ENCODE peak calls at places on chromosomes 13 and 19, in four cellular contexts. One of them, this sample, is unnamed. For H3K27me3 and H3K36me3, the result is how much of the 10 kb centered on the place peaks cover.

GRCh38 chr13:43472344-43472743 is 314.4 kb downstream of the ENOX1 start:
- DNase-seq in suprapubic skin: no peak
- DNase-seq in GM23248: no peak
- DNase-seq in colonic mucosa: no peak
- DNase-seq in this sample: no peak

GRCh38 chr19:1438035-1438932 is at the start of gene RPS15:
- DNase-seq in suprapubic skin: peak
- DNase-seq in GM23248: peak
- DNase-seq in colonic mucosa: peak
- DNase-seq in this sample: peak

GRCh38 chr19:18764591-18765051 is 26.5 kb downstream of the COMP start:
- DNase-seq in suprapubic skin: no peak
- DNase-seq in GM23248: peak
- DNase-seq in colonic mucosa: no peak
- DNase-seq in this sample: no peak

GRCh38 chr19:14405380-14405757 is 13.8 kb downstream of the DDX39A start:
- DNase-seq in suprapubic skin: no peak
- DNase-seq in GM23248: no peak
- DNase-seq in colonic mucosa: no peak
- DNase-seq in this sample: no peak

GRCh38 chr13:55219538-55219937 is 1921.2 kb upstream of the PRR20A start:
- DNase-seq in suprapubic skin: no peak
- DNase-seq in GM23248: no peak
- DNase-seq in colonic mucosa: no peak
- DNase-seq in this sample: no peak

GRCh38 chr13:59346861-59347470 is 816.8 kb downstream of the DIAPH3 start:
- DNase-seq in suprapubic skin: no peak
- DNase-seq in GM23248: no peak
- DNase-seq in colonic mucosa: no peak
- DNase-seq in this sample: no peak

GRCh38 chr13:111939285-111940278 is 127.4 kb upstream of the SOX1 start:
- DNase-seq in suprapubic skin: no peak
- DNase-seq in GM23248: no peak
- DNase-seq in colonic mucosa: no peak
- DNase-seq in this sample: no peak

GRCh38 chr13:111526922-111527321 is 206.5 kb downstream of the TEX29 start:
- DNase-seq in suprapubic skin: no peak
- DNase-seq in GM23248: no peak
- DNase-seq in colonic mucosa: no peak
- DNase-seq in this sample: no peak

DNA sequence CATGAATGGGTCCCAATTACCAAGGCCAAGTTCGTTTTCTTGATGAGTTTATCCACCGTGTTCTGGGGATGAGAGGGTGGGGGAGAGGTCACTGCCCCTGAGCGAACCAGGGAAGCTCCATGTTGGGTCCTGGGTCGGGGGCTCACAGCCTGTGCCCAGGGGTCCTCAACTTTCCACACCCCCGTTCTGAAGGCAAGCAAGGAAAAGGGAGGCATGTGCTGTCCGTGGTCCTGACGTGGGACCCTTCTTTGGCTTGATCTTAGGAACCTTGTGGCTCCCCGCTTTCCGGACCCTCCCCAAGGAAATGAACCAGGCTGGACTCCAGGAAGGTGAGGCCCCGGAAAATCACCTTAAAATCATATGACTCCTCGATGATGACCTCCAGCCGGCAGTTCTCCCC is 18.2 kb upstream of the MEIS3 start:
- DNase-seq in suprapubic skin: no peak
- DNase-seq in GM23248: no peak
- DNase-seq in colonic mucosa: no peak
- DNase-seq in this sample: no peak
- H3K27me3 ChIP-seq in suprapubic skin: half or more
- H3K27me3 ChIP-seq in GM23248: under half
- H3K27me3 ChIP-seq in colonic mucosa: under half
- H3K27me3 ChIP-seq in this sample: under half

GRCh38 chr13:81048026-81048461 is 707.1 kb upstream of the SPRY2 start:
- DNase-seq in suprapubic skin: no peak
- DNase-seq in GM23248: no peak
- DNase-seq in colonic mucosa: no peak
- DNase-seq in this sample: no peak

GRCh38 chr13:81051873-81052272 is 710.9 kb upstream of the SPRY2 start:
- DNase-seq in suprapubic skin: no peak
- DNase-seq in GM23248: no peak
- DNase-seq in colonic mucosa: no peak
- DNase-seq in this sample: peak
- H3K27ac ChIP-seq in suprapubic skin: no peak
- H3K27ac ChIP-seq in GM23248: no peak
- H3K27ac ChIP-seq in colonic mucosa: no peak
- H3K27ac ChIP-seq in this sample: no peak

GRCh38 chr19:58548859-58549663 is 5.2 kb downstream of the TRIM28 start:
- DNase-seq in suprapubic skin: peak
- DNase-seq in GM23248: no peak
- DNase-seq in colonic mucosa: no peak
- DNase-seq in this sample: no peak

GRCh38 chr19:58551577-58552471 is 3.1 kb downstream of the CHMP2A start:
- DNase-seq in suprapubic skin: peak
- DNase-seq in GM23248: no peak
- DNase-seq in colonic mucosa: no peak
- DNase-seq in this sample: no peak

GRCh38 chr19:58550362-58551122 is 4.4 kb downstream of the CHMP2A start:
- DNase-seq in suprapubic skin: peak
- DNase-seq in GM23248: no peak
- DNase-seq in colonic mucosa: no peak
- DNase-seq in this sample: no peak

GRCh38 chr19:58551123-58551497 is 3.8 kb downstream of the CHMP2A start:
- DNase-seq in suprapubic skin: peak
- DNase-seq in GM23248: no peak
- DNase-seq in colonic mucosa: no peak
- DNase-seq in this sample: no peak

DNA sequence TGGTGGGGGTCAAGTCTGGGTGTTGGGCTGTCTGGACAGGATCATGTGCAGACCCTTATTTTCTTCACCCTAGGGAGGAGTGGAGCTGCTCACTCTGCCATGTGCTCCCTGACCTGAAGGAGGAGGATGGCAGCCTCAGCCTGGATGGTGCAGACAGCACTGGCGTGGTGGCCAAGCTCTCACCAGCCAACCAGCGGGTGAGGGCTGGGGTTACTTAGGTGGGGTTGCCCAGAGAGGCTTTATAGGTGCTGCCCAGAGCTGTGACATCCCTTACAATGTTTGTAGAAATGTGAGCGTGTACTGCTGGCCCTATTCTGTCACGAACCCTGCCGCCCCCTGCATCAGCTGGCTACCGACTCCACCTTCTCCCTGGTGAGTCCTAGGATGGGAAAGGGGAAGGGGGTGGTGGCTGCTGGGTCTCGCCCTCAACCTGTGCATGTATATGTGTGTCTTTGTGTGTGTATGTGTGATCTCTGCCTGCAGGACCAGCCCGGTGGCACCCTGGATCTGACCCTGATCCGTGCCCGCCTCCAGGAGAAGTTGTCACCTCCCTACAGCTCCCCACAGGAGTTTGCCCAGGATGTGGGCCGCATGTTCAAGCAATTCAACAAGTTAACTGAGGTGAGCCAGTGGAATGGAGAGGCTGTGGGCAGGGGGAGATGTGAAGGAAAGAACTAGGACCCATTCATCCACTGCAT is 5.1 kb downstream of the CHMP2A start:
- DNase-seq in suprapubic skin: peak
- DNase-seq in GM23248: no peak
- DNase-seq in colonic mucosa: no peak
- DNase-seq in this sample: no peak
- H3K36me3 ChIP-seq in suprapubic skin: half or more
- H3K36me3 ChIP-seq in GM23248: under half
- H3K36me3 ChIP-seq in colonic mucosa: under half
- H3K36me3 ChIP-seq in this sample: half or more

DNA sequence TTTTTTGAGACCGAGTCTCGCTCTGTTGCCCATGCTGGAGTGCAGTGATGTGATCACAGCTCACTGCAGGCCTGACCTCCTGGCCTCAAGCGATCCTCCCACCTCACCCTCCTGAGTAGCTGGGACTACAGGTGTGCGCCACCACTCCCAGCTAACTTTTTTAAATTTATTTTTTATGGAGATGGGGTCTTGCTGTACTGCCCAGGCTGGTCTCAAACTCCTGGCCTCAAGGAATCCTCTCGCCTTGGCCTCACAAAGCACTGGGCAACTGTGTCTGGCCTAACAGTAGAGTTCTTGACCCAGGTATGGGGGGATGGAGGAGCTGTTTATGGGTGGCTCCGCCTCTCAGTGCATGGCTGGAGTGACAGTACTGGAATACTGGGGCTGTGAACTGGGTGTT is 59.6 kb downstream of the SMARCA4 start:
- DNase-seq in suprapubic skin: no peak
- DNase-seq in GM23248: no peak
- DNase-seq in colonic mucosa: no peak
- DNase-seq in this sample: no peak
- H3K27me3 ChIP-seq in suprapubic skin: under half
- H3K27me3 ChIP-seq in GM23248: under half
- H3K27me3 ChIP-seq in colonic mucosa: under half
- H3K27me3 ChIP-seq in this sample: under half

GRCh38 chr13:52695856-52696255 is 43.2 kb downstream of the SUGT1 start:
- DNase-seq in suprapubic skin: no peak
- DNase-seq in GM23248: peak
- DNase-seq in colonic mucosa: no peak
- DNase-seq in this sample: no peak

GRCh38 chr13:52701728-52702480 is 37.7 kb downstream of the CNMD start:
- DNase-seq in suprapubic skin: no peak
- DNase-seq in GM23248: no peak
- DNase-seq in colonic mucosa: no peak
- DNase-seq in this sample: no peak

GRCh38 chr13:52696566-52696965 is 43.1 kb downstream of the CNMD start:
- DNase-seq in suprapubic skin: no peak
- DNase-seq in GM23248: no peak
- DNase-seq in colonic mucosa: no peak
- DNase-seq in this sample: no peak
- H3K27ac ChIP-seq in suprapubic skin: no peak
- H3K27ac ChIP-seq in GM23248: no peak
- H3K27ac ChIP-seq in colonic mucosa: no peak
- H3K27ac ChIP-seq in this sample: no peak

DNA sequence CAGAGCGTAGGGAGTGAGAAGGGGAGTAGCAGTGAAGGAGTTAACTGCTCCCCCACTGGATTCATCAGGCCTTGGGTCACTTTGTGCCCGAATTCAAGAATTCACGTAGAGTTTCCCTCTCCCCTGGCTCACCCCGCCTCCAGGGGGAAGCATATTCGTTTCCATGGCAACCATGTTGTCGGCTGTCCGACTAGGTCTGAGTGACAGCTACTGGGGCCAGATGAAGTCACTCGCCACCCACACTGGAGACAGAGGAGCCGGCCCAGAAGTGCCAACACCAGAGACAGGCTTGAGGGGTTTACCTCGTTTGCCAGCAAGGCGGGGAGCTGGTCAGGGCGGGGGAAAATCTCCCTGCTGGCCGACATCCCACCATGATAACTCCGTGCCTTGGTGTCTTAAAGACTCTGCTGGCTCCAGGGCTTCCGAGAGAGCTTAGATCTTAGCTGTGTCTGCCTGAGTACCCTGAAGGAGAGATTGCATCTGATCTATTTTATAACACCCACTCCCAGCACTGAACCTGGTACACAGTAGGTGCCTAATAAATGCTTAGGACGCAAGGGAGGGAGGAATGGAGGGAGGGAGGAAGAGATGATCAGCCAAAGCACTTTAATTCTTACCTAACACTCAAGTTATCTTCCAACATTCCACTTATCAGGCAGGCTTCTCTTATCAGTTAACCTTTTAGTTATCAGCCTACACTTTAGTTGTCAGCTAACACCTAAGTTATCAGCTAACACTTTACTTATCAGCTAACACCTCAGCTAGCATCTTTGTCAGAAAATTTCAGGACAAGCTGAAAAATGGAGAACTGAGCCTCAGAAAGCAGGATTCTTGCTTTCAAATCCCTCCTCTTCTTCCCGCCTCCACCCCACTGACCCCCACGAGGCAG is 57.2 kb upstream of the ZNRF4 start:
- DNase-seq in suprapubic skin: no peak
- DNase-seq in GM23248: peak
- DNase-seq in colonic mucosa: no peak
- DNase-seq in this sample: peak
- H3K36me3 ChIP-seq in suprapubic skin: under half
- H3K36me3 ChIP-seq in GM23248: under half
- H3K36me3 ChIP-seq in colonic mucosa: under half
- H3K36me3 ChIP-seq in this sample: under half

GRCh38 chr13:31747966-31748365 is 8.6 kb downstream of the RXFP2 start:
- DNase-seq in suprapubic skin: no peak
- DNase-seq in GM23248: peak
- DNase-seq in colonic mucosa: no peak
- DNase-seq in this sample: no peak
- H3K27me3 ChIP-seq in suprapubic skin: under half
- H3K27me3 ChIP-seq in GM23248: under half
- H3K27me3 ChIP-seq in colonic mucosa: under half
- H3K27me3 ChIP-seq in this sample: under half

GRCh38 chr19:27909861-27910260 is 1303.1 kb downstream of the UQCRFS1 start:
- DNase-seq in suprapubic skin: no peak
- DNase-seq in GM23248: no peak
- DNase-seq in colonic mucosa: no peak
- DNase-seq in this sample: no peak

GRCh38 chr19:27901078-27901477 is 1311.9 kb downstream of the UQCRFS1 start:
- DNase-seq in suprapubic skin: no peak
- DNase-seq in GM23248: no peak
- DNase-seq in colonic mucosa: no peak
- DNase-seq in this sample: no peak

GRCh38 chr19:27905074-27905473 is 1307.9 kb downstream of the UQCRFS1 start:
- DNase-seq in suprapubic skin: no peak
- DNase-seq in GM23248: no peak
- DNase-seq in colonic mucosa: no peak
- DNase-seq in this sample: no peak

GRCh38 chr19:27909185-27909840 is 1303.6 kb downstream of the UQCRFS1 start:
- DNase-seq in suprapubic skin: no peak
- DNase-seq in GM23248: no peak
- DNase-seq in colonic mucosa: no peak
- DNase-seq in this sample: no peak

DNA sequence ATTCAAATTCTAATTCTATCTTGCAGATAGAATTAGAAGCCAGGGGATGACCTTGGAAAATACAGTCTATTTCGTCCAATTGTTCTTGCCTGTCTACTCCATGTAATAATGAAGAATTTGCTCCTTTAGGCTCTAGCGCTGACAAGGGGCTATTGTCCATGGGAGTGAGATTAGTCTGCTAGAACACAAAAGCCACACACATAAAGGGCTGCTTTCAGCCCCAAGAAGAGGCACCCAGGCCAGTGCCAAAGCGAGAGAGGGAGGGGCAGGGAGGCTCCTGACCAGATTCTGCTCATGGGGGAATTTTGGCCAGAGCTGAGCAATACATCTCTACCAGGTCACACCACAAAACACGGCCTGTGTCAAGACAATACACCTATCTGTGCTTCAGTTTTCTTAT is 1306.9 kb downstream of the UQCRFS1 start:
- DNase-seq in suprapubic skin: no peak
- DNase-seq in GM23248: no peak
- DNase-seq in colonic mucosa: no peak
- DNase-seq in this sample: no peak
- H3K27ac ChIP-seq in suprapubic skin: no peak
- H3K27ac ChIP-seq in GM23248: no peak
- H3K27ac ChIP-seq in colonic mucosa: no peak
- H3K27ac ChIP-seq in this sample: no peak

This sample was measured in A673.